ENCODE peak calls at places on chromosomes 11 and 22, in seven cellular contexts. One of them, this sample, is unnamed.

GRCh38 chr11:61577383-61578118 is 3.3 kb downstream of the SYT7 start:
- DNase-seq in frontal cortex: no peak
- DNase-seq in central memory CD8-positive, alpha-beta T cell: no peak
- DNase-seq in esophagus squamous epithelium: no peak
- DNase-seq in EL: no peak
- DNase-seq in AG10803: no peak
- DNase-seq in HFFc6: no peak
- DNase-seq in this sample: no peak

GRCh38 chr11:114304969-114305368 is 8.8 kb downstream of the NNMT start:
- DNase-seq in frontal cortex: no peak
- DNase-seq in central memory CD8-positive, alpha-beta T cell: no peak
- DNase-seq in esophagus squamous epithelium: no peak
- DNase-seq in EL: no peak
- DNase-seq in AG10803: no peak
- DNase-seq in HFFc6: no peak
- DNase-seq in this sample: no peak

GRCh38 chr11:10139656-10140055 is 154.4 kb downstream of the SBF2 start:
- DNase-seq in frontal cortex: no peak
- DNase-seq in central memory CD8-positive, alpha-beta T cell: no peak
- DNase-seq in esophagus squamous epithelium: no peak
- DNase-seq in EL: peak; percentile 83
- DNase-seq in AG10803: peak; percentile 95
- DNase-seq in HFFc6: peak; percentile 79
- DNase-seq in this sample: no peak

GRCh38 chr11:111573821-111574249 is 28.4 kb upstream of the SIK2 start:
- DNase-seq in frontal cortex: no peak
- DNase-seq in central memory CD8-positive, alpha-beta T cell: no peak
- DNase-seq in esophagus squamous epithelium: no peak
- DNase-seq in EL: no peak
- DNase-seq in AG10803: peak; percentile 78
- DNase-seq in HFFc6: no peak
- DNase-seq in this sample: no peak

GRCh38 chr11:2249191-2249916 is 21.0 kb downstream of the ASCL2 start:
- DNase-seq in frontal cortex: no peak
- DNase-seq in central memory CD8-positive, alpha-beta T cell: no peak
- DNase-seq in esophagus squamous epithelium: no peak
- DNase-seq in EL: no peak
- DNase-seq in AG10803: no peak
- DNase-seq in HFFc6: no peak
- DNase-seq in this sample: no peak

GRCh38 chr22:50734986-50735738 is 2.8 kb upstream of the ACR start:
- DNase-seq in frontal cortex: no peak
- DNase-seq in central memory CD8-positive, alpha-beta T cell: no peak
- DNase-seq in esophagus squamous epithelium: no peak
- DNase-seq in EL: no peak
- DNase-seq in AG10803: no peak
- DNase-seq in HFFc6: no peak
- DNase-seq in this sample: no peak

GRCh38 chr22:45769569-45770210 is 98.1 kb downstream of the ATXN10 start:
- DNase-seq in frontal cortex: no peak
- DNase-seq in central memory CD8-positive, alpha-beta T cell: no peak
- DNase-seq in esophagus squamous epithelium: no peak
- DNase-seq in EL: no peak
- DNase-seq in AG10803: peak; percentile 74
- DNase-seq in HFFc6: no peak
- DNase-seq in this sample: no peak

GRCh38 chr22:17217179-17217578 is 2.1 kb downstream of the ADA2 start:
- DNase-seq in frontal cortex: no peak
- DNase-seq in central memory CD8-positive, alpha-beta T cell: no peak
- DNase-seq in esophagus squamous epithelium: no peak
- DNase-seq in EL: no peak
- DNase-seq in AG10803: no peak
- DNase-seq in HFFc6: no peak
- DNase-seq in this sample: no peak

GRCh38 chr11:111707039-111707690 is 59.0 kb downstream of the PPP2R1B start:
- DNase-seq in frontal cortex: no peak
- DNase-seq in central memory CD8-positive, alpha-beta T cell: no peak
- DNase-seq in esophagus squamous epithelium: no peak
- DNase-seq in EL: peak; percentile 54
- DNase-seq in AG10803: peak; percentile 39
- DNase-seq in HFFc6: peak; percentile 18
- DNase-seq in this sample: no peak

GRCh38 chr11:89487016-89487415 is 4.2 kb downstream of the NOX4 start:
- DNase-seq in frontal cortex: no peak
- DNase-seq in central memory CD8-positive, alpha-beta T cell: no peak
- DNase-seq in esophagus squamous epithelium: no peak
- DNase-seq in EL: peak; percentile 32
- DNase-seq in AG10803: peak; percentile 50
- DNase-seq in HFFc6: peak; percentile 30
- DNase-seq in this sample: no peak

GRCh38 chr11:26778000-26778757 is 56.3 kb upstream of the SLC5A12 start:
- DNase-seq in frontal cortex: no peak
- DNase-seq in central memory CD8-positive, alpha-beta T cell: no peak
- DNase-seq in esophagus squamous epithelium: no peak
- DNase-seq in EL: peak; percentile 68
- DNase-seq in AG10803: peak; percentile 94
- DNase-seq in HFFc6: peak; percentile 76
- DNase-seq in this sample: no peak

GRCh38 chr11:119376197-119376847 is 5.2 kb downstream of the USP2 start:
- DNase-seq in frontal cortex: peak; percentile 65
- DNase-seq in central memory CD8-positive, alpha-beta T cell: no peak
- DNase-seq in esophagus squamous epithelium: no peak
- DNase-seq in EL: no peak
- DNase-seq in AG10803: no peak
- DNase-seq in HFFc6: no peak
- DNase-seq in this sample: no peak

GRCh38 chr11:48124880-48125279 is 91.7 kb upstream of the OR4B1 start:
- DNase-seq in frontal cortex: no peak
- DNase-seq in central memory CD8-positive, alpha-beta T cell: no peak
- DNase-seq in esophagus squamous epithelium: no peak
- DNase-seq in EL: no peak
- DNase-seq in AG10803: no peak
- DNase-seq in HFFc6: no peak
- DNase-seq in this sample: no peak

GRCh38 chr11:95788921-95789505 is 569 bp downstream of the FAM76B start:
- DNase-seq in frontal cortex: no peak
- DNase-seq in central memory CD8-positive, alpha-beta T cell: no peak
- DNase-seq in esophagus squamous epithelium: no peak
- DNase-seq in EL: peak; percentile 55
- DNase-seq in AG10803: peak; percentile 47
- DNase-seq in HFFc6: peak; percentile 52
- DNase-seq in this sample: no peak

GRCh38 chr22:44669725-44670027 is 32.3 kb upstream of the PRR5 start:
- DNase-seq in frontal cortex: no peak
- DNase-seq in central memory CD8-positive, alpha-beta T cell: no peak
- DNase-seq in esophagus squamous epithelium: no peak
- DNase-seq in EL: peak; percentile 24
- DNase-seq in AG10803: peak; percentile 54
- DNase-seq in HFFc6: no peak
- DNase-seq in this sample: no peak

GRCh38 chr22:27637604-27638003 is 164.0 kb downstream of the MN1 start:
- DNase-seq in frontal cortex: no peak
- DNase-seq in central memory CD8-positive, alpha-beta T cell: no peak
- DNase-seq in esophagus squamous epithelium: no peak
- DNase-seq in EL: peak; percentile 55
- DNase-seq in AG10803: peak; percentile 57
- DNase-seq in HFFc6: peak; percentile 43
- DNase-seq in this sample: no peak

GRCh38 chr11:76240143-76240505 is 33.8 kb upstream of the WNT11 start:
- DNase-seq in frontal cortex: no peak
- DNase-seq in central memory CD8-positive, alpha-beta T cell: no peak
- DNase-seq in esophagus squamous epithelium: no peak
- DNase-seq in EL: no peak
- DNase-seq in AG10803: no peak
- DNase-seq in HFFc6: no peak
- DNase-seq in this sample: no peak

GRCh38 chr11:119100246-119100959 is 1.2 kb downstream of the DPAGT1 start:
- DNase-seq in frontal cortex: no peak
- DNase-seq in central memory CD8-positive, alpha-beta T cell: no peak
- DNase-seq in esophagus squamous epithelium: no peak
- DNase-seq in EL: peak; percentile 59
- DNase-seq in AG10803: peak; percentile 65
- DNase-seq in HFFc6: peak; percentile 52
- DNase-seq in this sample: no peak

GRCh38 chr11:77619576-77620198 is 17.9 kb downstream of the CLNS1A start:
- DNase-seq in frontal cortex: no peak
- DNase-seq in central memory CD8-positive, alpha-beta T cell: no peak
- DNase-seq in esophagus squamous epithelium: no peak
- DNase-seq in EL: peak; percentile 54
- DNase-seq in AG10803: peak; percentile 49
- DNase-seq in HFFc6: peak; percentile 32
- DNase-seq in this sample: no peak

GRCh38 chr22:40487663-40488249 is 117.4 kb downstream of the SGSM3 start:
- DNase-seq in frontal cortex: no peak
- DNase-seq in central memory CD8-positive, alpha-beta T cell: no peak
- DNase-seq in esophagus squamous epithelium: no peak
- DNase-seq in EL: peak; percentile 41
- DNase-seq in AG10803: peak; percentile 45
- DNase-seq in HFFc6: peak; percentile 9
- DNase-seq in this sample: no peak

GRCh38 chr22:17791196-17791595 is 16.9 kb upstream of the BID start:
- DNase-seq in frontal cortex: no peak
- DNase-seq in central memory CD8-positive, alpha-beta T cell: no peak
- DNase-seq in esophagus squamous epithelium: no peak
- DNase-seq in EL: no peak
- DNase-seq in AG10803: no peak
- DNase-seq in HFFc6: no peak
- DNase-seq in this sample: no peak

GRCh38 chr11:6214530-6214929 is 9.2 kb downstream of the C11orf42 start:
- DNase-seq in frontal cortex: no peak
- DNase-seq in central memory CD8-positive, alpha-beta T cell: no peak
- DNase-seq in esophagus squamous epithelium: no peak
- DNase-seq in EL: no peak
- DNase-seq in AG10803: no peak
- DNase-seq in HFFc6: no peak
- DNase-seq in this sample: no peak

GRCh38 chr22:41538583-41538982 is 5.7 kb downstream of the POLR3H start:
- DNase-seq in frontal cortex: no peak
- DNase-seq in central memory CD8-positive, alpha-beta T cell: no peak
- DNase-seq in esophagus squamous epithelium: no peak
- DNase-seq in EL: no peak
- DNase-seq in AG10803: no peak
- DNase-seq in HFFc6: no peak
- DNase-seq in this sample: no peak

GRCh38 chr22:20389288-20389687 is 4.7 kb upstream of the ZNF74 start:
- DNase-seq in frontal cortex: no peak
- DNase-seq in central memory CD8-positive, alpha-beta T cell: no peak
- DNase-seq in esophagus squamous epithelium: no peak
- DNase-seq in EL: no peak
- DNase-seq in AG10803: no peak
- DNase-seq in HFFc6: no peak
- DNase-seq in this sample: no peak

GRCh38 chr11:128714881-128715280 is 21.0 kb downstream of the FLI1 start:
- DNase-seq in frontal cortex: no peak
- DNase-seq in central memory CD8-positive, alpha-beta T cell: no peak
- DNase-seq in esophagus squamous epithelium: no peak
- DNase-seq in EL: peak; percentile 99
- DNase-seq in AG10803: peak; percentile 99
- DNase-seq in HFFc6: peak; percentile 99
- DNase-seq in this sample: no peak

GRCh38 chr11:117793521-117793920 is 3.5 kb downstream of the DSCAML1 start:
- DNase-seq in frontal cortex: no peak
- DNase-seq in central memory CD8-positive, alpha-beta T cell: no peak
- DNase-seq in esophagus squamous epithelium: no peak
- DNase-seq in EL: no peak
- DNase-seq in AG10803: no peak
- DNase-seq in HFFc6: no peak
- DNase-seq in this sample: no peak

GRCh38 chr22:37681556-37682049 is 4.5 kb upstream of the NOL12 start:
- DNase-seq in frontal cortex: peak; percentile 76
- DNase-seq in central memory CD8-positive, alpha-beta T cell: peak; percentile 61
- DNase-seq in esophagus squamous epithelium: no peak
- DNase-seq in EL: peak; percentile 83
- DNase-seq in AG10803: peak; percentile 77
- DNase-seq in HFFc6: peak; percentile 75
- DNase-seq in this sample: no peak

GRCh38 chr11:71272161-71272560 is 19.8 kb upstream of the SHANK2 start:
- DNase-seq in frontal cortex: no peak
- DNase-seq in central memory CD8-positive, alpha-beta T cell: no peak
- DNase-seq in esophagus squamous epithelium: no peak
- DNase-seq in EL: no peak
- DNase-seq in AG10803: no peak
- DNase-seq in HFFc6: no peak
- DNase-seq in this sample: no peak

GRCh38 chr11:20156876-20157613 is 3.2 kb downstream of the DBX1 start:
- DNase-seq in frontal cortex: no peak
- DNase-seq in central memory CD8-positive, alpha-beta T cell: no peak
- DNase-seq in esophagus squamous epithelium: no peak
- DNase-seq in EL: no peak
- DNase-seq in AG10803: no peak
- DNase-seq in HFFc6: no peak
- DNase-seq in this sample: no peak

GRCh38 chr11:111283945-111284481 is 14.3 kb upstream of the POU2AF3 start:
- DNase-seq in frontal cortex: no peak
- DNase-seq in central memory CD8-positive, alpha-beta T cell: no peak
- DNase-seq in esophagus squamous epithelium: no peak
- DNase-seq in EL: no peak
- DNase-seq in AG10803: no peak
- DNase-seq in HFFc6: peak; percentile 75
- DNase-seq in this sample: no peak

GRCh38 chr11:119764108-119764874 is 35.3 kb upstream of the NECTIN1 start:
- DNase-seq in frontal cortex: peak; percentile 66
- DNase-seq in central memory CD8-positive, alpha-beta T cell: no peak
- DNase-seq in esophagus squamous epithelium: no peak
- DNase-seq in EL: peak; percentile 19
- DNase-seq in AG10803: peak; percentile 69
- DNase-seq in HFFc6: peak; percentile 61
- DNase-seq in this sample: no peak

GRCh38 chr11:64611176-64611575 is 20.2 kb downstream of the SLC22A12 start:
- DNase-seq in frontal cortex: no peak
- DNase-seq in central memory CD8-positive, alpha-beta T cell: no peak
- DNase-seq in esophagus squamous epithelium: no peak
- DNase-seq in EL: no peak
- DNase-seq in AG10803: no peak
- DNase-seq in HFFc6: no peak
- DNase-seq in this sample: no peak

GRCh38 chr22:49415219-49415951 is 412.3 kb downstream of the BRD1 start:
- DNase-seq in frontal cortex: no peak
- DNase-seq in central memory CD8-positive, alpha-beta T cell: no peak
- DNase-seq in esophagus squamous epithelium: no peak
- DNase-seq in EL: no peak
- DNase-seq in AG10803: no peak
- DNase-seq in HFFc6: no peak
- DNase-seq in this sample: no peak

GRCh38 chr11:130642994-130643393 is 194.5 kb downstream of the ADAMTS15 start:
- DNase-seq in frontal cortex: no peak
- DNase-seq in central memory CD8-positive, alpha-beta T cell: no peak
- DNase-seq in esophagus squamous epithelium: no peak
- DNase-seq in EL: no peak
- DNase-seq in AG10803: no peak
- DNase-seq in HFFc6: no peak
- DNase-seq in this sample: no peak

GRCh38 chr11:68546555-68546954 is 86.0 kb downstream of the PPP6R3 start:
- DNase-seq in frontal cortex: no peak
- DNase-seq in central memory CD8-positive, alpha-beta T cell: no peak
- DNase-seq in esophagus squamous epithelium: no peak
- DNase-seq in EL: peak; percentile 71
- DNase-seq in AG10803: peak; percentile 30
- DNase-seq in HFFc6: no peak
- DNase-seq in this sample: no peak